ENCODE peak calls at places on chromosomes 16 and 17, in five cellular contexts. E is PC-3, S is tibial artery, V is fibroblast of lung, P is HFFc6. B is an unnamed sample.

GRCh38 chr16:85571813-85572619 is 41.1 kb upstream of the GSE1 start:
- DNase-seq in E (no peak), S (no peak), V (no peak), P (no peak), B (no peak)

GRCh38 chr17:2782030-2782429 is 14.2 kb upstream of the RAP1GAP2 start:
- DNase-seq in E (peak), S (no peak), V (peak), P (peak), B (no peak)

GRCh38 chr16:4272114-4272954 is 489 bp downstream of the TFAP4 start:
- DNase-seq in E (peak), S (peak), V (peak), P (no peak), B (no peak)

GRCh38 chr16:84228321-84228838 is 11.4 kb downstream of the KCNG4 start:
- DNase-seq in E (peak), S (peak), V (peak), P (peak), B (peak)

GRCh38 chr17:2799653-2800052 is 3.4 kb downstream of the RAP1GAP2 start:
- DNase-seq in E (no peak), S (no peak), V (no peak), P (no peak), B (no peak)

GRCh38 chr16:49556252-49557069 is 182.9 kb downstream of the C16orf78 start:
- DNase-seq in E (peak), S (no peak), V (peak), P (no peak), B (no peak)

GRCh38 chr16:46828943-46829342 is 2.0 kb downstream of the C16orf87 start:
- DNase-seq in E (no peak), S (no peak), V (no peak), P (no peak), B (no peak)

GRCh38 chr16:89478576-89479221 is 11.7 kb downstream of the ANKRD11 start:
- DNase-seq in E (peak), S (no peak), V (peak), P (peak), B (no peak)

GRCh38 chr17:15963670-15964110 is 18.8 kb downstream of the ADORA2B start:
- DNase-seq in E (peak), S (no peak), V (peak), P (no peak), B (no peak)

GRCh38 chr16:29664133-29664912 is 1.3 kb downstream of the SPN start:
- DNase-seq in E (no peak), S (no peak), V (no peak), P (no peak), B (no peak)

GRCh38 chr17:80449194-80449929 is 27.0 kb downstream of the NPTX1 start:
- DNase-seq in E (no peak), S (no peak), V (no peak), P (no peak), B (no peak)

GRCh38 chr16:21656795-21657768 is 4.7 kb upstream of the IGSF6 start:
- DNase-seq in E (peak), S (no peak), V (peak), P (peak), B (no peak)

GRCh38 chr16:12708266-12708665 is 95.4 kb downstream of the CPPED1 start:
- DNase-seq in E (no peak), S (no peak), V (no peak), P (no peak), B (no peak)

GRCh38 chr17:78535285-78536197 is 41.7 kb downstream of the DNAH17 start:
- DNase-seq in E (peak), S (no peak), V (no peak), P (no peak), B (no peak)

GRCh38 chr16:80924372-80924978 is 82.2 kb downstream of the CMC2 start:
- DNase-seq in E (peak), S (no peak), V (peak), P (peak), B (peak)

GRCh38 chr16:66616169-66616568 is 11.7 kb downstream of the CMTM3 start:
- DNase-seq in E (no peak), S (no peak), V (no peak), P (no peak), B (no peak)

GRCh38 chr16:11183035-11183812 is 72.8 kb downstream of the SOCS1 start:
- DNase-seq in E (no peak), S (no peak), V (no peak), P (no peak), B (no peak)

GRCh38 chr16:71339481-71340171 is 18.9 kb upstream of the CALB2 start:
- DNase-seq in E (no peak), S (no peak), V (no peak), P (no peak), B (no peak)

GRCh38 chr17:44804301-44805061 is 25.6 kb downstream of the GJC1 start:
- DNase-seq in E (no peak), S (no peak), V (no peak), P (no peak), B (no peak)

GRCh38 chr17:21183468-21183867 is 30.5 kb downstream of the TMEM11 start:
- DNase-seq in E (no peak), S (peak), V (no peak), P (no peak), B (no peak)

DNA sequence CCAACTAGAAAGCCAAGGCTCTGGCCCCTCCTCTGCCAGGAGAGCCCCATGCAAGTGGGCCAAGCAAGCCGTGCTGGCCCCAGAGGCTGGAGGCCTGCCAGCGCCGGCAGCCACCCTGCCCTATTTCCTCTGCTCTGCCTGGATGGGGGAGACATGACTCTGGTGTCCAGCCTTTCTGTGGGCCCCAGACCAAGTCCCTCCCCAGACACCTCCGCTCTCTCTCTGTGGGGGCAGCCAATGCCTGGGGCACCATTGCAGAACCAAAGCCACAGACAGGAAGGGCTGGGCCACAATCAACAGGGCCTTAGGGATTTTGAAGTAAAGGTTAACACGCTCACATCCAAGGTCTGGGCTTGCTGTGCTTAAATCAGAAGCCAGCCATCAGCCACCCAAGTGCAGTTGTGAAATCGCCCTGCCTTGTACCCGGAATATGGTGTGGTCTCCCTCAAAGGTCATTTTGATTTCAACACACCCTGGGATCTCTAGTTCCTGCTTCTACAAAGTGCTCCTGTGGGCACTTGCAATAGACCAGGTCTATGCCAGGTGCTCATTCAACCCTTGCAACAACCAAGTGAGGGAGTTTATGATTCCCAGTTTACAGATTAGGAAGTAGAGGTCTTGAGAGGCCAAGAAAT is 63.5 kb upstream of the TEX2 start:
- DNase-seq in E (peak), S (peak), V (peak), P (no peak), B (peak)
- TF ChIP-seq CTCF in E (no peak), S (no peak), V (no peak), P (no peak), B (no peak)

DNA sequence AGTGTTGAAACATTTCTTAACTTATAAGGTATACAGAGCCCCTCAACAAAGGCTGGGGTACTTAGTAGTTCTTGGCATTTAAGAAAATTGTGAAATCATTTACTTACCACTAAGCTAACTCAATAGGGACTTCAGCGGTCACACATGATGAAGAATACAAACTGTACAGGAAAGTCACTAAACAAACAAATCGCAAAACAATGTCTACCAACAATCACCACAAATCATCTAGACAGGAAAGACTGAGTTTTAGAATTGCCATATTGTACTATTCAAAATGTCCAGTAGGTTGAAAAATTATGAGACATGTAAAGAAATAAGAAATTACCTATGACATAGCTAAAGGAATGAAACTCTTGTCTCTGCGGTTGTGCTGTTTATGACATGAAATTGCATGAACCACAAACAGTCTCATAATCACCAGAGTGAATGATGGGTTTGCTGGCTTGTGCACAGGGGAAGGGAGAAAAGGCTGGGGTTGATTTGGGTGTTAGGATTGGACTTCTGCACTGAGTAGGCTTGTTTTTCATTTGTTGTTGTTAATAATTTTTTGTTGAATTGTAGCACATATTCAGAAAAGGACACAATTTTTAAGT is 441.1 kb upstream of the MON1B start:
- DNase-seq in E (peak), S (no peak), V (no peak), P (no peak), B (no peak)
- TF ChIP-seq CTCF in E (peak), S (no peak), V (no peak), P (no peak), B (no peak)

GRCh38 chr17:69460963-69461922 is 46.7 kb downstream of the MAP2K6 start:
- DNase-seq in E (no peak), S (no peak), V (no peak), P (no peak), B (no peak)

GRCh38 chr17:69462010-69462409 is 47.5 kb downstream of the MAP2K6 start:
- DNase-seq in E (no peak), S (no peak), V (no peak), P (no peak), B (no peak)

GRCh38 chr17:69466451-69466850 is 52.0 kb downstream of the MAP2K6 start:
- DNase-seq in E (peak), S (no peak), V (peak), P (no peak), B (no peak)

GRCh38 chr17:69466905-69467630 is 52.6 kb downstream of the MAP2K6 start:
- DNase-seq in E (peak), S (no peak), V (peak), P (no peak), B (no peak)

DNA sequence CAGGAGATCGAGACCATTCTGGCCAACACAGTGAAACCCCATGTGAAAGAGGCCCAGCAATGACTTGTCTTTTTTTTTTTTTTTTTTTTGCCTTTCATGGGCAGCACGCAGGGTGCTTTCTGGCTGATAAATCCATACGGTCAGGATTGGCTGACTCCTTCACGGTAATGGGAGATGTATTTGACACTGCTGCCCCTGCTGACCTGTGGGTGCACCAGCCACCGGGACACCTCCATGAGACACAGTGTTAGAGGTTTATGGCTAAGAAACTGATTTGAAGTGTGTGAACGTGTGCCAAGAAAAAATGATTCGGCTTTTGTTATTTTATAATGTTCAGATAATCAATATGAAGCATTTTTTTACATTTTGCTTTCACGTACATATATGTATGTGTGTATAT is 48.4 kb downstream of the MAP2K6 start:
- DNase-seq in E (no peak), S (no peak), V (no peak), P (no peak), B (no peak)
- TF ChIP-seq CTCF in E (no peak), S (no peak), V (no peak), P (no peak), B (no peak)

GRCh38 chr16:102060-102855 is 24.2 kb downstream of the MPG start:
- DNase-seq in E (no peak), S (peak), V (peak), P (no peak), B (no peak)
- TF ChIP-seq CTCF in E (no peak), S (peak), V (no peak), P (no peak), B (no peak)

GRCh38 chr17:17567631-17568030 is 23.9 kb downstream of the PEMT start:
- DNase-seq in E (no peak), S (peak), V (peak), P (no peak), B (no peak)

GRCh38 chr17:17567114-17567513 is 24.4 kb downstream of the PEMT start:
- DNase-seq in E (no peak), S (no peak), V (no peak), P (no peak), B (no peak)

GRCh38 chr17:17569691-17570090 is 21.8 kb downstream of the PEMT start:
- DNase-seq in E (no peak), S (no peak), V (no peak), P (no peak), B (no peak)

GRCh38 chr17:17570207-17570797 is 21.2 kb downstream of the PEMT start:
- DNase-seq in E (peak), S (no peak), V (peak), P (no peak), B (no peak)

GRCh38 chr17:17568772-17569195 is 22.7 kb downstream of the PEMT start:
- DNase-seq in E (peak), S (no peak), V (peak), P (peak), B (peak)
- TF ChIP-seq CTCF in E (peak), S (peak), V (peak), P (peak), B (no peak)

GRCh38 chr17:81558941-81559806 is 7.0 kb upstream of the FAAP100 start:
- DNase-seq in E (no peak), S (no peak), V (no peak), P (no peak), B (no peak)
- TF ChIP-seq CTCF in E (peak), S (no peak), V (peak), P (peak), B (no peak)

GRCh38 chr17:48153711-48154642 is 46.4 kb downstream of the SNX11 start:
- DNase-seq in E (peak), S (no peak), V (peak), P (no peak), B (no peak)
- TF ChIP-seq CTCF in E (peak), S (no peak), V (peak), P (peak), B (no peak)

DNA sequence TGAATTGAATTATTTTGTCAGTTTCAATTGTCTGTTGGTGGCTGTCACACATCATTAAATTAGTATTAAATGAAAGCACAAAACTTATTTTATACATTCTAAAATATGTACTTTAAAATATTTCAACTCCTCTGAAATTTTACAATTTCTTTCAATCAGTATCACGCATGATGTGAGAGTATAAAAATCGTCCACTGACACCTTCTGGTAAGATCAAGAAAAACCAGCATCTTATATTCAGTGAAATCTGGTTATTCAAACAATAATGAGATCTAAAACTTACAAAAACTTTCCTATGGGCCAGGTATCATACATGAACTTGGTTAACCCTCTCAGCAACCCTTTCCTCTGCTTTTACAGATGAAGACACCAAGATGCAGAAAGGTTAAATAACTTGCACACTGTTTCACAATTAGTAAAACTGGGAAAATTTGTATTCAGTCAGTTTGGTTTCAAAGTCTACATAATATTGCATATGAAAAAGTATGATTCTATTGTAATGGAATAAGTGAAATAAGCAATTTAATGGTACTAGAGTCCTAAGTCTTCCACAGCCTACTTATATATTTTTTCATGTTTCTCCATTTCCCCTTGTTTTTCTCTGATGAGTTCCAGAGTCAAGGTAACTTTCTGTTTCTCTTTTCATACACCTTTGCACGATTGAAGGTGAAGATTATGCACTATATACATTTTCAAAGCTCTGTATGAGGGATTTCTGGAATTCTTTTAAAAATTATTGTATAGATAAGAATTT is 58.7 kb downstream of the EFCAB5 start:
- DNase-seq in E (peak), S (no peak), V (no peak), P (no peak), B (no peak)
- TF ChIP-seq CTCF in E (peak), S (no peak), V (no peak), P (peak), B (no peak)

DNA sequence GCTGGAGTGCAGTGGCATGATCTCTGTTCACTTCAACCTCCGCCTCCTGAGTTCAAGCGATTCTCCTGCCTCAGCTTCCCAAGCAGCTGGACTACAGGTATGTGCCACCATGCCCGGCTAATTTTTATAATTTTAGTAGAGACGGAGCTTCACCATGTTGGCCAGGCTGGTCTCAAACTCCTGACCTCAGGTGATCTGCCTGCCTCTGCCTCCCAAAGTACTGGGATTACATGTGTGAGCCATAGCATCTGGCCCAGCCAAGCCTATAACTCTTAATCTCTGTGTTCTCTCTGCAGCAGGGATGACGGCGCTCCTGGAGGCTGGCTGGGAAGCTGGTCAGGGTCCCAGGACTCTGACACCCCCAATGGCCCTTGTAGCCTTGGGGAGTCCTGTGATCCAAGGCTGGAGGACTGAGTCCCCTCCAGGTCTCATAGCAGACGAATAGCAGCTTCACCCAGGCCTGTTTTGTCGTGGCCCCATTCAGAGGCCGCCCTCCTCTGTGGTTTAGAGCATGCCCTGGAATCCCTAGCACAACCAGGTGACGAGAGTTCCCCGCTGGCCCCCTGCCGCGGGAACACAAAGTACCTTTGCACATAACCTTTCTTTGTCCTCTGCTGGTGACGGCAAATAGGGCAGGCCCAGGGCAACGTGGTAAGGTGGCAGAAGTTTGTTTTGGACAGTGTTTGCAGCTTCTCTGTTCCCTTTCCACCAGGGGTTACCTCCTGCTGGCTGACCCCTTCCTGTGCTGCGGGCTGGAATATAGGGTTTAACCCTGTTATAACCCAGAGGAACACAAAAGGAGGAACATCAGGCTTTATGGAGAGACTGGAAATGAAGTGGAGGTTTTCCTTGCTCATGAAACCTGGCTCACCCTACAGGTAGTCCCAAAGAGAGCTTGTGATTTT is 43.0 kb upstream of the TOB1 start:
- DNase-seq in E (no peak), S (no peak), V (no peak), P (no peak), B (no peak)
- TF ChIP-seq CTCF in E (no peak), S (no peak), V (no peak), P (peak), B (no peak)

GRCh38 chr16:23302045-23302956 is at the start of gene SCNN1B:
- DNase-seq in E (peak), S (no peak), V (no peak), P (no peak), B (no peak)
- TF ChIP-seq CTCF in E (peak), S (no peak), V (no peak), P (no peak), B (no peak)

B was measured in omental fat pad.